ENCODE peak calls at places on chromosomes 11 and 22, in seven cellular contexts. R is transverse colon; H is stimulated activated CD8-positive, alpha-beta memory T cell treated with anti-CD3 and anti-CD28 coated beads, Interleukin-12 subunit alpha, Interleukin-12 subunit beta, amount 100 ng/mL, for 1 hour; F is Calu3; S is ACHN; I is kidney; T is Caco-2. Z is an unnamed sample.

GRCh38 chr22:39601180-39601535 is 30.6 kb downstream of the CACNA1I start:
- DNase-seq in I (no peak), S (no peak), R (no peak), T (no peak), F (no peak), H (no peak), Z (peak)

GRCh38 chr11:1883342-1884122 is 8.2 kb downstream of the PRR33 start:
- DNase-seq in T (no peak), S (no peak), H (no peak), I (peak), F (no peak), R (no peak), Z (no peak)

GRCh38 chr11:113261709-113262475 is 52.5 kb upstream of the TTC12 start:
- DNase-seq in T (no peak), F (no peak), H (no peak), I (no peak), S (no peak), R (no peak), Z (no peak)

GRCh38 chr22:20741634-20742581 is 32.0 kb upstream of the SERPIND1 start:
- DNase-seq in H (peak), I (peak), T (peak), F (peak), R (peak), S (peak), Z (peak)

GRCh38 chr11:24496371-24496727 is 504 bp upstream of the LUZP2 start:
- DNase-seq in R (no peak), I (no peak), H (no peak), F (no peak), S (no peak), T (no peak), Z (no peak)

GRCh38 chr11:101126551-101127347 is 2.9 kb downstream of the PGR start:
- DNase-seq in R (no peak), T (no peak), H (no peak), I (peak), S (no peak), F (no peak), Z (no peak)

GRCh38 chr11:85666687-85667086 is 1.8 kb upstream of the CREBZF start:
- DNase-seq in F (no peak), R (no peak), T (no peak), S (no peak), I (no peak), H (no peak), Z (no peak)

GRCh38 chr11:110762596-110762995 is 50.4 kb upstream of the ARHGAP20 start:
- DNase-seq in R (no peak), I (no peak), S (no peak), T (no peak), F (no peak), H (no peak), Z (no peak)

GRCh38 chr11:126060651-126061220 is 1.9 kb downstream of the CDON start:
- DNase-seq in I (no peak), T (no peak), H (no peak), F (no peak), R (no peak), S (no peak), Z (no peak)

GRCh38 chr11:65592840-65593517 is 2.6 kb downstream of the KCNK7 start:
- DNase-seq in T (no peak), H (no peak), R (no peak), F (no peak), S (no peak), I (no peak), Z (no peak)

GRCh38 chr22:41380993-41381328 is 781 bp upstream of the TEF start:
- DNase-seq in H (peak), I (no peak), R (peak), S (peak), F (no peak), T (peak), Z (no peak)

GRCh38 chr11:94768602-94769511 is 701 bp downstream of the AMOTL1 start:
- DNase-seq in S (peak), R (peak), H (no peak), I (peak), T (peak), F (peak), Z (no peak)

GRCh38 chr11:64410396-64410718 is 51.4 kb downstream of the RPS6KA4 start:
- DNase-seq in F (no peak), R (no peak), H (no peak), I (no peak), S (no peak), T (no peak), Z (no peak)

GRCh38 chr11:58900479-58901420 is 38.5 kb upstream of the GLYATL1 start:
- DNase-seq in S (peak), R (peak), I (no peak), T (peak), F (peak), H (no peak), Z (peak)

GRCh38 chr22:33864723-33865130 is 55.5 kb downstream of the LARGE1 start:
- DNase-seq in F (no peak), T (no peak), R (peak), I (no peak), S (no peak), H (no peak), Z (no peak)

GRCh38 chr11:72985645-72986044 is 156.5 kb downstream of the FCHSD2 start:
- DNase-seq in S (no peak), H (no peak), T (peak), F (no peak), R (no peak), I (no peak), Z (no peak)

GRCh38 chr11:30478923-30479322 is 107.2 kb downstream of the MPPED2 start:
- DNase-seq in H (no peak), F (no peak), T (no peak), S (no peak), R (no peak), I (peak), Z (no peak)

GRCh38 chr22:32515074-32515473 is 40.5 kb downstream of the FBXO7 start:
- DNase-seq in R (no peak), I (no peak), F (no peak), S (no peak), T (no peak), H (no peak), Z (no peak)

GRCh38 chr22:22086501-22087158 is 104.0 kb upstream of the TOP3B start:
- DNase-seq in H (no peak), R (no peak), I (no peak), F (no peak), T (no peak), S (no peak), Z (no peak)

GRCh38 chr11:130513132-130513531 is 64.7 kb downstream of the ADAMTS15 start:
- DNase-seq in I (no peak), S (no peak), H (no peak), F (no peak), R (peak), T (no peak), Z (no peak)

GRCh38 chr11:100777736-100778135 is 90.6 kb downstream of the ARHGAP42 start:
- DNase-seq in R (peak), T (peak), H (no peak), F (peak), S (no peak), I (no peak), Z (no peak)

GRCh38 chr11:12794556-12795230 is 120.5 kb downstream of the TEAD1 start:
- DNase-seq in S (no peak), F (no peak), I (no peak), T (no peak), R (no peak), H (no peak), Z (no peak)

GRCh38 chr11:13128381-13128780 is 119.3 kb downstream of the RASSF10 start:
- DNase-seq in F (no peak), H (no peak), S (no peak), T (no peak), R (no peak), I (no peak), Z (no peak)

GRCh38 chr11:1636291-1636950 is 6.8 kb downstream of the KRTAP5-5 start:
- DNase-seq in S (no peak), H (no peak), T (no peak), F (no peak), R (no peak), I (peak), Z (no peak)

GRCh38 chr11:122367809-122368231 is 251.8 kb upstream of the BLID start:
- DNase-seq in I (no peak), H (no peak), S (no peak), R (no peak), F (no peak), T (peak), Z (no peak)

Z was measured in Karpas-422.